ENCODE peak calls at places on chromosomes 3 and 15, in five cellular contexts. W is GM23248; X is T-helper 2 cell treated with Interferon-gamma antibody and Interleukin-4, amounts not matched to agents 5 μg/mL and 100 μg/mL, for 36 hours; H is brain microvascular endothelial cell; V is ACHN. U is an unnamed sample.

GRCh38 chr15:56150204-56150603 is 93.5 kb downstream of the RFX7 start:
- DNase-seq in W (no peak), X (no peak), H (no peak), V (no peak), U (no peak)

GRCh38 chr15:50260969-50261496 is 4.5 kb downstream of the HDC start:
- DNase-seq in W (no peak), X (peak; percentile 54), H (no peak), V (no peak), U (no peak)

GRCh38 chr15:89743011-89743410 is 8.0 kb downstream of the MESP1 start:
- DNase-seq in W (no peak), X (no peak), H (no peak), V (no peak), U (no peak)

GRCh38 chr15:99408236-99409096 is 157.2 kb downstream of the LRRC28 start:
- DNase-seq in W (peak; percentile 73), X (no peak), H (peak; percentile 74), V (no peak), U (no peak)

GRCh38 chr15:54839379-54839778 is 357.4 kb downstream of the RSL24D1 start:
- DNase-seq in W (no peak), X (no peak), H (no peak), V (no peak), U (no peak)

GRCh38 chr3:48410205-48411040 is 19.5 kb downstream of the PLXNB1 start:
- DNase-seq in W (no peak), X (no peak), H (no peak), V (no peak), U (no peak)

GRCh38 chr3:78725703-78726246 is 1042.0 kb downstream of the ROBO1 start:
- DNase-seq in W (no peak), X (no peak), H (no peak), V (no peak), U (no peak)

GRCh38 chr3:101270158-101270557 is 50.2 kb downstream of the IMPG2 start:
- DNase-seq in W (no peak), X (no peak), H (no peak), V (no peak), U (no peak)

GRCh38 chr15:71337197-71337845 is 222.1 kb downstream of the THSD4 start:
- DNase-seq in W (no peak), X (no peak), H (no peak), V (no peak), U (no peak)

GRCh38 chr3:196792771-196793170 is 53.1 kb downstream of the PAK2 start:
- DNase-seq in W (peak; percentile 35), X (no peak), H (no peak), V (peak; percentile 40), U (no peak)

GRCh38 chr3:38266810-38267209 is 1.2 kb downstream of the SLC22A13 start:
- DNase-seq in W (no peak), X (no peak), H (no peak), V (no peak), U (no peak)

GRCh38 chr3:187367561-187368103 is 553 bp upstream of the RTP4 start:
- DNase-seq in W (no peak), X (no peak), H (no peak), V (no peak), U (no peak)

GRCh38 chr3:194562986-194563385 is 70.2 kb downstream of the TMEM44 start:
- DNase-seq in W (no peak), X (no peak), H (no peak), V (no peak), U (no peak)

GRCh38 chr15:45064386-45064785 is 41.4 kb downstream of the SORD start:
- DNase-seq in W (peak; percentile 2), X (no peak), H (peak; percentile 22), V (peak; percentile 53), U (peak; percentile 40)

GRCh38 chr15:62749036-62749435 is 293.5 kb upstream of the TPM1 start:
- DNase-seq in W (no peak), X (no peak), H (no peak), V (no peak), U (no peak)

GRCh38 chr3:17619952-17620351 is 122.5 kb downstream of the TBC1D5 start:
- DNase-seq in W (no peak), X (no peak), H (no peak), V (no peak), U (no peak)

GRCh38 chr15:69554321-69554961 is 101.8 kb downstream of the RPLP1 start:
- DNase-seq in W (no peak), X (no peak), H (no peak), V (no peak), U (peak; percentile 40)

GRCh38 chr3:72137865-72138861 is 353.2 kb upstream of the PROK2 start:
- DNase-seq in W (no peak), X (peak; percentile 45), H (no peak), V (no peak), U (no peak)

GRCh38 chr15:24858737-24859601 is 95.8 kb upstream of the SNRPN start:
- DNase-seq in W (peak; percentile 11), X (no peak), H (no peak), V (no peak), U (no peak)

GRCh38 chr3:38376098-38376816 is 29.7 kb downstream of the XYLB start:
- DNase-seq in W (no peak), X (no peak), H (no peak), V (no peak), U (no peak)

GRCh38 chr15:91338763-91339162 is 238.7 kb downstream of the SV2B start:
- DNase-seq in W (peak; percentile 34), X (no peak), H (peak; percentile 5), V (peak; percentile 35), U (no peak)

GRCh38 chr15:34652726-34653033 is 69.2 kb upstream of the GOLGA8B start:
- DNase-seq in W (no peak), X (no peak), H (no peak), V (no peak), U (no peak)

GRCh38 chr15:48667701-48668100 is 22.2 kb upstream of the FBN1 start:
- DNase-seq in W (peak; percentile 89), X (no peak), H (peak; percentile 24), V (no peak), U (no peak)

GRCh38 chr3:126664591-126665214 is 9.8 kb upstream of the TXNRD3 start:
- DNase-seq in W (peak; percentile 68), X (no peak), H (no peak), V (no peak), U (no peak)

GRCh38 chr3:15299036-15299435 is 33.4 kb downstream of the SH3BP5 start:
- DNase-seq in W (no peak), X (no peak), H (no peak), V (no peak), U (no peak)

GRCh38 chr3:45832691-45833090 is 9.2 kb downstream of the LZTFL1 start:
- DNase-seq in W (peak; percentile 10), X (no peak), H (no peak), V (peak; percentile 27), U (no peak)

U was measured in stomach.